ENCODE peak calls at places on chromosome 19, in ten cellular contexts. A is CD8-positive, alpha-beta T cell; R is stimulated activated CD4-positive, alpha-beta T cell treated with anti-CD3 and anti-CD28 coated beads, TNF-alpha, amount 100 ng/mL, for 24 hours; L is ecto neural progenitor cell; D is GM19239; O is cardiac muscle cell; S is epithelial cell of esophagus; M is activated CD4-positive, CD25-positive, alpha-beta regulatory T cell; T is hepatocyte; W is Caki2. Z is an unnamed sample.

GRCh38 chr19:40225440-40226305 is 816 bp downstream of the CCNP start:
- DNase-seq in A (no peak), D (no peak), S (no peak), O (no peak), M (no peak), L (peak), R (no peak), W (no peak), T (no peak), Z (no peak)

GRCh38 chr19:37963190-37963947 is 56.4 kb downstream of the SIPA1L3 start:
- DNase-seq in S (no peak), A (no peak), M (no peak), L (no peak), D (no peak), W (no peak), O (peak), R (no peak), T (no peak), Z (no peak)

GRCh38 chr19:16571689-16572331 is 405 bp downstream of the SLC35E1 start:
- DNase-seq in M (no peak), R (no peak), S (peak), A (no peak), L (no peak), O (peak), T (peak), W (peak), D (peak), Z (no peak)

GRCh38 chr19:23800281-23800680 is 41.6 kb upstream of the ZNF681 start:
- DNase-seq in S (no peak), A (no peak), D (no peak), W (no peak), R (no peak), M (no peak), T (no peak), O (no peak), L (no peak), Z (no peak)

GRCh38 chr19:51651216-51651846 is 4.7 kb upstream of the SIGLEC14 start:
- DNase-seq in T (no peak), R (no peak), W (no peak), L (no peak), O (peak), M (no peak), A (no peak), S (no peak), D (peak), Z (no peak)

GRCh38 chr19:7916137-7916907 is 1.7 kb downstream of the TGFBR3L start:
- DNase-seq in S (peak), W (no peak), R (peak), L (no peak), M (no peak), A (no peak), D (no peak), T (peak), O (no peak), Z (peak)

GRCh38 chr19:16417660-16418596 is 53.8 kb downstream of the EPS15L1 start:
- DNase-seq in O (peak), R (peak), T (peak), S (peak), D (peak), M (peak), A (peak), L (peak), W (peak), Z (peak)

GRCh38 chr19:5123646-5124045 is 154.7 kb downstream of the KDM4B start:
- DNase-seq in L (no peak), T (no peak), S (no peak), D (no peak), O (no peak), A (no peak), R (no peak), W (no peak), M (no peak), Z (no peak)

GRCh38 chr19:19234220-19234816 is 22.6 kb downstream of the NCAN start:
- DNase-seq in R (no peak), W (no peak), L (no peak), D (no peak), O (no peak), M (no peak), S (no peak), T (no peak), A (no peak), Z (no peak)

Z was measured in T-helper 17 cell.